ENCODE peak calls at places on chromosomes 12 and 14, in four cellular contexts. J, U, P and Z are unnamed samples.

GRCh38 chr12:78128236-78128635 is 297.5 kb downstream of the NAV3 start:
- DNase-seq in U (no peak), J (no peak), P (no peak), Z (no peak)

GRCh38 chr12:122067966-122068365 is 10.6 kb upstream of the MLXIP start:
- DNase-seq in P (no peak), J (peak), U (peak), Z (no peak)

GRCh38 chr12:20508362-20508761 is 140.0 kb downstream of the PDE3A start:
- DNase-seq in P (no peak), U (peak), J (no peak), Z (no peak)

GRCh38 chr12:93857279-93857894 is 180.2 kb downstream of the CRADD start:
- DNase-seq in U (peak), J (no peak), P (no peak), Z (peak)

GRCh38 chr14:75982724-75983358 is 1.0 kb upstream of the TGFB3 start:
- DNase-seq in J (no peak), P (no peak), U (peak), Z (peak)

GRCh38 chr12:105252901-105253300 is 16.9 kb upstream of the APPL2 start:
- DNase-seq in J (no peak), P (no peak), U (no peak), Z (no peak)

GRCh38 chr12:126069549-126070165 is 1004.4 kb downstream of the AACS start:
- DNase-seq in U (peak), P (peak), J (no peak), Z (peak)

GRCh38 chr12:30134229-30134628 is 350.5 kb upstream of the TMTC1 start:
- DNase-seq in J (no peak), U (no peak), P (no peak), Z (no peak)

GRCh38 chr12:96471368-96472040 is 17.9 kb upstream of the CFAP54 start:
- DNase-seq in U (peak), J (no peak), P (no peak), Z (no peak)

GRCh38 chr12:107929436-107929835 is 154.9 kb downstream of the ASCL4 start:
- DNase-seq in P (no peak), J (no peak), U (peak), Z (peak)

GRCh38 chr12:10716704-10717315 is 6.3 kb downstream of the YBX3 start:
- DNase-seq in U (peak), P (no peak), J (no peak), Z (peak)

GRCh38 chr12:124567673-124568373 is 411 bp upstream of the NCOR2 start:
- DNase-seq in P (no peak), U (peak), J (no peak), Z (peak)

GRCh38 chr12:105245291-105245690 is 9.3 kb upstream of the APPL2 start:
- DNase-seq in J (no peak), P (no peak), U (no peak), Z (no peak)

GRCh38 chr12:63844391-63845341 is at the start of gene SRGAP1:
- DNase-seq in P (no peak), U (peak), J (no peak), Z (peak)

GRCh38 chr12:45536254-45536653 is 193.3 kb upstream of the ARID2 start:
- DNase-seq in P (no peak), J (no peak), U (no peak), Z (no peak)

GRCh38 chr14:34461334-34462131 is 507 bp downstream of the SPTSSA start:
- DNase-seq in J (no peak), P (no peak), U (peak), Z (peak)

GRCh38 chr12:32789446-32789845 is 33.7 kb upstream of the YARS2 start:
- DNase-seq in U (no peak), J (no peak), P (no peak), Z (no peak)

GRCh38 chr14:31926652-31927347 is 150.3 kb upstream of the ARHGAP5 start:
- DNase-seq in U (peak), J (no peak), P (no peak), Z (no peak)

GRCh38 chr12:45713108-45713507 is 16.4 kb upstream of the ARID2 start:
- DNase-seq in U (peak), P (no peak), J (no peak), Z (no peak)

GRCh38 chr14:67569011-67569650 is 30.9 kb downstream of the PIGH start:
- DNase-seq in P (no peak), U (no peak), J (no peak), Z (no peak)

GRCh38 chr12:75807494-75807893 is 224.1 kb downstream of the PHLDA1 start:
- DNase-seq in P (no peak), U (no peak), J (no peak), Z (no peak)

GRCh38 chr12:122878780-122879612 is 16.9 kb downstream of the VPS37B start:
- DNase-seq in P (no peak), J (no peak), U (no peak), Z (no peak)

GRCh38 chr12:91222746-91223145 is 40.1 kb upstream of the DCN start:
- DNase-seq in U (peak), J (no peak), P (no peak), Z (no peak)

GRCh38 chr14:75941030-75941429 is 40.8 kb downstream of the TGFB3 start:
- DNase-seq in U (peak), P (no peak), J (no peak), Z (no peak)

GRCh38 chr14:80477388-80478160 is 266.3 kb upstream of the DIO2 start:
- DNase-seq in J (no peak), U (peak), P (no peak), Z (no peak)

GRCh38 chr12:93514853-93515252 is 47.5 kb downstream of the MRPL42 start:
- DNase-seq in J (no peak), P (no peak), U (peak), Z (peak)

GRCh38 chr14:77076118-77076631 is 21.9 kb upstream of the CIPC start:
- DNase-seq in U (no peak), P (no peak), J (no peak), Z (no peak)

GRCh38 chr14:24428628-24429394 is 657 bp downstream of the CBLN3 start:
- DNase-seq in P (no peak), J (no peak), U (no peak), Z (no peak)

GRCh38 chr14:57182760-57183503 is 85.8 kb downstream of the EXOC5 start:
- DNase-seq in J (no peak), P (no peak), U (peak), Z (no peak)

GRCh38 chr12:109469516-109469915 is 7.6 kb downstream of the KCTD10 start:
- DNase-seq in U (peak), P (no peak), J (no peak), Z (no peak)

GRCh38 chr12:108995370-108995992 is 25.4 kb downstream of the SVOP start:
- DNase-seq in U (no peak), P (no peak), J (no peak), Z (no peak)

GRCh38 chr12:99983721-99984258 is 946 bp downstream of the ANKS1B start:
- DNase-seq in P (no peak), U (no peak), J (no peak), Z (peak)

GRCh38 chr14:104972301-104973211 is 5.6 kb downstream of the AHNAK2 start:
- DNase-seq in J (no peak), P (no peak), U (no peak), Z (peak)
- TF ChIP-seq POLR2A in J (no peak), P (no peak), U (no peak), Z (peak)

DNA sequence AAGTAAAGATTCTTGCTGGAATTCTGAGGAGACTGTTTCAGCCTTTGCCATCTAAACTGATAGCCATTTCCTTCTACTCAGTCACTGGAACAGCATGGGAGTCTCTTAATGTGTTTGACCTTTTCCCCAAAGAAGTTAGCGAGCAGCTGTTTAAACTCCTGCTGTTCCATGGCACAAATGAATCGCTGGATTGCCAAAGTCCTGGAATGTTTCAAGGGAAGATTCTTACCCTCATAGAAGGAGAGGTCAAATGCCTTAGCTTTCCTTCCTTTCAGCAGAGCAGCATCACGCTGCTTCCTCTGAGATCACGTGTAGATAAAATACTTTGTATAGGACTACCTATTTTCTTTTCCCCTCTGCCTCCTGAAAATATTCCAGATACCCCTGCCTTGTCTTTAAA is 10.5 kb upstream of the NR2C1 start:
- DNase-seq in J (no peak), U (peak), P (peak), Z (peak)
- TF ChIP-seq POLR2A in J (no peak), U (no peak), P (no peak), Z (no peak)

DNA sequence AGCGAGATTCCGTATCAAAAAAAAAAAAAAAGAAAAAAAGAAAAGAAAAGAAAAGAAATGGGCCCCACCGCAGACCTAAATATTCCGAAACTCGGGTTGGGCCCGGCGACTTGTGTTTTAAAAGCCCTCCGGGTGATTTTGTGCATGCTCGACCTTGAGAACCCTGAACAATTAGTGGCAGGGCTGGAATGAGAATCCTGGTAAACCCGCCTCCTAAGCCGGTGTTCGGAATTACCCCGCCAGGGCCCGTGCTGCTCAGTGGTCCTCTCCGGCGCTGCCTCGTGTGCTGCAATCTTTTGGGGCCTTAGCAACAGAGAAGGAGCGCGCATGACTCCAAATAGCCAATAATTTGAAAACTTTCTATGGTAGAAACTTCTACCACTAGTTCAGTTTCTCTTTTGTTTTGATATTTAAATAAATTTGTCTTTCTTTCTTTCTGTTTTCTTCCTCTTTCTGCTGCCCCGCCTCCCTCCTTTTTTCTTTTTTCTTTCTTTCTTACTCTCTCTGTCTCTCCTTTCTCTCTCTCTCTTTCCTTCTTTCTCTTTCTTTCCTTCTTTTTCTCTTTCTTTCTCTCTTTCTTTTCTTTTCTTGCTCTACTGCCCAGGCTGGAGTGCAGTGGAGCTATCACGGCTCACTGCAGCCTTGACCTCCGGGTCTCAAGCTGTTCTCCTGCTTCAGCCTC is 1.5 kb upstream of the GALNT6 start:
- DNase-seq in P (no peak), J (no peak), U (no peak), Z (no peak)
- TF ChIP-seq POLR2A in P (no peak), J (peak), U (no peak), Z (no peak)

GRCh38 chr12:113339540-113339939 is 4.6 kb upstream of the SLC8B1 start:
- DNase-seq in P (no peak), J (no peak), U (no peak), Z (no peak)

GRCh38 chr12:113341535-113341934 is 6.6 kb upstream of the SLC8B1 start:
- DNase-seq in U (no peak), P (no peak), J (no peak), Z (no peak)

GRCh38 chr12:113334786-113335539 is at the start of gene SLC8B1:
- DNase-seq in U (peak), J (no peak), P (peak), Z (peak)

GRCh38 chr12:113345318-113345717 is 10.4 kb upstream of the SLC8B1 start:
- DNase-seq in J (no peak), P (no peak), U (no peak), Z (no peak)

DNA sequence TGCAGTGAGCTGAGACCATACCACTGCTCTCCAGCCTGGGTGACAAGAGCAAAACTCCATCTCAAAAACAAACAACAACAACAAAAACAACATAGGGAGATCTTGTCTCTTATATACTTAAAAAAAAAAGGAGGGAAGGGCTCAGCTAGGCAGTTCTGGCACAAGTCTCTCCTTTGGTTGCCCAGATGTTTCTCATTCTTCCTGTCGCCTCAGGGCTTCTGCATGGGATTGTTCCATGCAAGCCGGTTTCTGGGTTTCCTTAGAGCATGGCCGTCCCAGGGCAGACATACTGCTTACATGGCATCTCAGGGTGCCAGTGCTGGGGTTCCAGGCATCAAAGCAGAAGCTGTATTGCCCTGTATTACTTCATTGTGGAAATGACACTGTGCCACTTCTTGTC is 5.2 kb upstream of the SLC8B1 start:
- DNase-seq in P (no peak), J (no peak), U (no peak), Z (no peak)
- TF ChIP-seq POLR2A in P (no peak), J (no peak), U (no peak), Z (no peak)

GRCh38 chr14:91292476-91292875 is 48.0 kb upstream of the GPR68 start:
- DNase-seq in P (no peak), U (no peak), J (no peak), Z (no peak)
- TF ChIP-seq POLR2A in P (no peak), U (no peak), J (no peak), Z (no peak)

GRCh38 chr12:28190321-28191017 is at the start of gene CCDC91:
- DNase-seq in J (peak), P (peak), U (peak), Z (peak)
- TF ChIP-seq POLR2A in J (peak), P (peak), U (peak), Z (peak)